ENCODE peak calls at places on chromosome 15, in eight cellular contexts. W, R, B, F, Z, L, O and G are unnamed samples.
A peak's percentile ranks its signal among the peaks of the same experiment; 100 is the strongest.

GRCh38 chr15:68209735-68210408 is 4.7 kb upstream of the CALML4 start:
- DNase-seq in F (no peak), O (no peak), L (no peak), W (no peak), R (peak; percentile 13), B (no peak), Z (no peak), G (no peak)

GRCh38 chr15:89442671-89443307 is 53.6 kb downstream of the RHCG start:
- DNase-seq in L (peak; percentile 31), Z (peak; percentile 84), O (no peak), R (peak; percentile 71), F (peak; percentile 29), B (no peak), W (peak; percentile 68), G (no peak)

GRCh38 chr15:52331490-52332240 is 36.1 kb upstream of the MYO5C start:
- DNase-seq in Z (peak; percentile 68), F (peak; percentile 61), O (no peak), B (no peak), L (peak; percentile 30), W (peak; percentile 86), R (peak; percentile 42), G (peak; percentile 41)

GRCh38 chr15:92527197-92527596 is 128.4 kb downstream of the FAM174B start:
- DNase-seq in Z (no peak), L (no peak), R (no peak), F (peak; percentile 77), W (peak; percentile 62), O (no peak), B (no peak), G (peak; percentile 29)

GRCh38 chr15:96421211-96421610 is 90.7 kb downstream of the NR2F2 start:
- DNase-seq in B (peak; percentile 41), W (peak; percentile 10), R (no peak), L (no peak), O (no peak), Z (no peak), F (peak; percentile 8), G (no peak)

GRCh38 chr15:94239474-94239873 is 8.1 kb downstream of the MCTP2 start:
- DNase-seq in F (no peak), W (peak; percentile 63), R (no peak), B (no peak), O (no peak), Z (no peak), L (no peak), G (no peak)

GRCh38 chr15:74449643-74450205 is 11.2 kb downstream of the UBL7 start:
- DNase-seq in Z (no peak), L (no peak), R (no peak), B (no peak), W (no peak), F (no peak), O (peak; percentile 59), G (no peak)

GRCh38 chr15:94306700-94307650 is 75.6 kb downstream of the MCTP2 start:
- DNase-seq in R (no peak), Z (peak; percentile 81), F (no peak), W (no peak), O (no peak), B (no peak), L (no peak), G (peak; percentile 75)

GRCh38 chr15:51076898-51077564 is 17.7 kb downstream of the TNFAIP8L3 start:
- DNase-seq in R (no peak), L (no peak), F (no peak), Z (no peak), B (no peak), W (no peak), O (no peak), G (peak; percentile 98)

GRCh38 chr15:40353697-40354096 is 2.9 kb downstream of the PHGR1 start:
- DNase-seq in L (no peak), R (no peak), F (no peak), O (peak; percentile 31), W (no peak), B (no peak), Z (no peak), G (no peak)

GRCh38 chr15:23415321-23415865 is 31.6 kb downstream of the GOLGA6L2 start:
- DNase-seq in W (no peak), Z (no peak), L (no peak), B (no peak), O (no peak), F (no peak), R (no peak), G (no peak)

GRCh38 chr15:70436428-70436827 is 326.9 kb downstream of the UACA start:
- DNase-seq in L (no peak), R (no peak), W (no peak), Z (no peak), O (no peak), F (no peak), B (no peak), G (no peak)

GRCh38 chr15:90039996-90040395 is 38.9 kb downstream of the ZNF710 start:
- DNase-seq in B (no peak), O (no peak), F (no peak), R (no peak), W (no peak), Z (no peak), L (no peak), G (peak; percentile 80)

GRCh38 chr15:33975023-33975565 is 6.8 kb downstream of the CHRM5 start:
- DNase-seq in O (no peak), W (peak; percentile 31), F (no peak), B (no peak), R (no peak), Z (no peak), L (no peak), G (no peak)

GRCh38 chr15:100328796-100329195 is 13.0 kb downstream of the ADAMTS17 start:
- DNase-seq in L (no peak), Z (no peak), R (no peak), W (no peak), F (no peak), B (no peak), O (no peak), G (no peak)

GRCh38 chr15:67024322-67024997 is 40.9 kb upstream of the SMAD3 start:
- DNase-seq in L (peak; percentile 77), Z (no peak), B (peak; percentile 82), W (peak; percentile 76), O (no peak), F (peak; percentile 96), R (peak; percentile 34), G (peak; percentile 98)